ENCODE peak calls at places on chromosome 13, in eight cellular contexts. D is breast epithelium, P is lung, Q is PC-9, Y is neural crest cell, H is heart right ventricle, A is GM10248, L is osteoblast. M is an unnamed sample.
A peak's percentile ranks its signal among the peaks of the same experiment; 100 is the strongest.

GRCh38 chr13:51970251-51970793 is 40.9 kb downstream of the ATP7B start:
- DNase-seq in D (no peak), P (no peak), Q (no peak), Y (no peak), H (no peak), A (no peak), L (no peak), M (no peak)

GRCh38 chr13:79448413-79448812 is 32.5 kb upstream of the NDFIP2 start:
- DNase-seq in D (no peak), P (no peak), Q (no peak), Y (no peak), H (no peak), A (no peak), L (no peak), M (no peak)

GRCh38 chr13:111215081-111216047 is 100.3 kb downstream of the ARHGEF7 start:
- DNase-seq in D (no peak), P (no peak), Q (no peak), Y (no peak), H (no peak), A (no peak), L (no peak), M (no peak)

GRCh38 chr13:49218493-49219051 is 1.6 kb upstream of the MLNR start:
- DNase-seq in D (no peak), P (no peak), Q (no peak), Y (no peak), H (no peak), A (no peak), L (peak; percentile 57), M (no peak)

GRCh38 chr13:97932006-97932405 is 21.5 kb upstream of the IPO5 start:
- DNase-seq in D (no peak), P (no peak), Q (no peak), Y (no peak), H (no peak), A (no peak), L (no peak), M (no peak)

GRCh38 chr13:72726721-72727416 is 560 bp downstream of the MZT1 start:
- DNase-seq in D (no peak), P (peak; percentile 49), Q (no peak), Y (no peak), H (peak; percentile 21), A (peak; percentile 21), L (peak; percentile 60), M (no peak)

GRCh38 chr13:93235258-93236015 is 8.8 kb downstream of the GPC6 start:
- DNase-seq in D (no peak), P (no peak), Q (no peak), Y (no peak), H (no peak), A (no peak), L (no peak), M (no peak)

GRCh38 chr13:112844879-112845278 is 124.1 kb upstream of the MCF2L start:
- DNase-seq in D (no peak), P (no peak), Q (no peak), Y (no peak), H (no peak), A (no peak), L (peak; percentile 41), M (no peak)

GRCh38 chr13:104408733-104409132 is 1342.5 kb upstream of the SLC10A2 start:
- DNase-seq in D (no peak), P (no peak), Q (peak; percentile 70), Y (no peak), H (no peak), A (no peak), L (no peak), M (no peak)

GRCh38 chr13:66659291-66660012 is 570.7 kb downstream of the PCDH9 start:
- DNase-seq in D (no peak), P (no peak), Q (no peak), Y (no peak), H (no peak), A (no peak), L (no peak), M (no peak)

GRCh38 chr13:101423872-101424271 is 7.6 kb upstream of the NALCN start:
- DNase-seq in D (no peak), P (no peak), Q (no peak), Y (no peak), H (no peak), A (no peak), L (no peak), M (no peak)

GRCh38 chr13:24233351-24233901 is 72.9 kb downstream of the SPATA13 start:
- DNase-seq in D (no peak), P (no peak), Q (no peak), Y (no peak), H (no peak), A (no peak), L (no peak), M (no peak)

GRCh38 chr13:101941095-101941777 is 460.6 kb downstream of the FGF14 start:
- DNase-seq in D (no peak), P (no peak), Q (peak; percentile 2), Y (no peak), H (no peak), A (no peak), L (no peak), M (no peak)

GRCh38 chr13:88761145-88761544 is 1090.0 kb downstream of the SLITRK5 start:
- DNase-seq in D (no peak), P (no peak), Q (no peak), Y (no peak), H (no peak), A (no peak), L (no peak), M (no peak)

GRCh38 chr13:59458908-59459579 is 704.7 kb downstream of the DIAPH3 start:
- DNase-seq in D (no peak), P (no peak), Q (no peak), Y (no peak), H (peak; percentile 29), A (no peak), L (peak; percentile 63), M (no peak)

DNA sequence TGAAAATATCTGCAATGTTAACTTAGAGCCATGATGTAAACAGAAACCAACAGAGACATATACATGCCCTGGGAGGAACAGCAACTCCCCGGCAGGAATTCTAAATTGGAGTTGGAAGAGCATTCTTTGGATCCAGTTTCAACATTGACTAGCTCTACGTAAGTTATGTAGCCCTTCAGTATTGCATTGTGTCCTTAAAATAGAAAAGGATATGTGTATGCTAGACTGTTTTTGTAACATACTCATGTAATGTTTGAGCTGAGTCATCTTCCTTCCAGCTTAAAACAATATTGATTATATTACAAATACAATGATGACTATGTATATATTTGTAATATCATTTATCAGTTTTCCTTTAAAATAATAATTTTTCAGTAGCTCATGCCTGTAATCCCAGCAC is 1422.2 kb upstream of the PCDH20 start:
- DNase-seq in D (no peak), P (no peak), Q (no peak), Y (no peak), H (no peak), A (no peak), L (no peak), M (no peak)
- TF ChIP-seq CTCF in D (no peak), P (no peak), Q (no peak), Y (no peak), H (no peak), A (no peak), L (no peak), M (no peak)

DNA sequence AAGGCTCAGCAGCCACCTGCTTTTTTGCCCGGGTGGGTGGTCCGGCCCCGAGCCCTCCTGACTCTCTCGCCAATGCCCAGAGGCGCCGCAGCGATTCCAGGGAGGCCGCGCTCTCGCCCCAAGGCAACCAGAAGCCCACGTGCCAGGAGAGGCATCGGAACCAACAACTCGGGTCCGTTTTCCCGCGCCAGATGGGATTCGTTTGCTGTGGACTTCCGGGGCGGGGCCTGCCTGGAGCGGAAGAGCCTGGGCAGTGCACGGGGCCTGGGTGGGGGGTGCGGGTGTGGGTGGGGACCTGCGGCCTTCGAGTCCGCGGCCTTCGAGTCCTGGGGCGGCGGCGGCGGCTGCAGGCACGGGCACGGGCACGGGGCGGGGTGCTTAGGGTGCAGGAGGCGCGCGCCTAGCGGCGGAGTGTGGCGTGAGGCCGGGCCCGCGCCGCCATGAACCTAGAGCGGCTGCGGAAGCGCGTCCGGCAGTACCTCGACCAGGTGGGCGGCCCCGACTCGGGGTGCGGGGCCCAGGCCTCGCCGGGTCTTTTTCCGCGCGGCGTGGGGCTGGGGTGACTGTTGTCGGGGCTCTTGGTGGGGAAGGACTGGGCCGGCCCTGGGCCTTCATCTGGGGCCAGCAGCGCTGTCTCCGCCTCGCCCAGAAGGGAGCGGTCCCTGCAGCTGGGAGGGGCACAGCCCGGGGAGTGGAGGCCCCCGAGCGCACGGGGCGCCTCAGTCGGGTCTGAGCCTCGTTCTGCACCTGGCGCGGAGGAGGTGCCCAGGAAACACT is at the start of gene CDC16:
- DNase-seq in D (peak; percentile 85), P (peak; percentile 94), Q (peak; percentile 84), Y (peak; percentile 81), H (peak; percentile 93), A (peak; percentile 94), L (peak; percentile 99), M (peak; percentile 79)
- TF ChIP-seq CTCF in D (no peak), P (no peak), Q (no peak), Y (peak; percentile 42), H (peak; percentile 10), A (no peak), L (no peak), M (no peak)

GRCh38 chr13:33017410-33017929 is 1.2 kb downstream of the KL start:
- DNase-seq in D (no peak), P (no peak), Q (no peak), Y (peak; percentile 18), H (peak; percentile 62), A (peak; percentile 72), L (peak; percentile 74), M (no peak)
- TF ChIP-seq CTCF in D (peak; percentile 53), P (peak; percentile 32), Q (no peak), Y (peak; percentile 66), H (peak; percentile 60), A (peak; percentile 61), L (no peak), M (no peak)

GRCh38 chr13:40681341-40682051 is 15.1 kb upstream of the FOXO1 start:
- DNase-seq in D (no peak), P (no peak), Q (no peak), Y (no peak), H (peak; percentile 28), A (no peak), L (no peak), M (no peak)

GRCh38 chr13:40677064-40677463 is 10.6 kb upstream of the FOXO1 start:
- DNase-seq in D (no peak), P (no peak), Q (no peak), Y (no peak), H (no peak), A (no peak), L (no peak), M (no peak)

GRCh38 chr13:40679586-40679985 is 13.1 kb upstream of the FOXO1 start:
- DNase-seq in D (no peak), P (no peak), Q (no peak), Y (no peak), H (no peak), A (no peak), L (no peak), M (no peak)

GRCh38 chr13:40680659-40681323 is 14.3 kb upstream of the FOXO1 start:
- DNase-seq in D (no peak), P (no peak), Q (no peak), Y (no peak), H (no peak), A (no peak), L (no peak), M (no peak)

GRCh38 chr13:40682449-40683240 is 16.2 kb upstream of the FOXO1 start:
- DNase-seq in D (no peak), P (no peak), Q (no peak), Y (no peak), H (no peak), A (no peak), L (no peak), M (no peak)
- TF ChIP-seq CTCF in D (peak; percentile 57), P (peak; percentile 42), Q (peak; percentile 80), Y (peak; percentile 86), H (peak; percentile 79), A (peak; percentile 47), L (peak; percentile 57), M (no peak)

GRCh38 chr13:62019858-62020257 is 604.2 kb upstream of the PCDH20 start:
- DNase-seq in D (no peak), P (no peak), Q (no peak), Y (no peak), H (no peak), A (no peak), L (no peak), M (no peak)

GRCh38 chr13:62014299-62014698 is 598.6 kb upstream of the PCDH20 start:
- DNase-seq in D (no peak), P (no peak), Q (no peak), Y (no peak), H (no peak), A (no peak), L (no peak), M (no peak)
- TF ChIP-seq CTCF in D (no peak), P (no peak), Q (peak; percentile 51), Y (peak; percentile 69), H (peak; percentile 21), A (peak; percentile 12), L (peak; percentile 5), M (no peak)

M was measured in activated B cell treated with CpG ODN at 0.5 μM for 24 hours.